ENCODE peak calls at places on chromosome 6, in ten cellular contexts. One of them, this sample, is unnamed.
A peak's percentile ranks its signal among the peaks of the same experiment; 100 is the strongest.

GRCh38 chr6:44021628-44022295 is 105.5 kb downstream of the MRPL14 start:
- DNase-seq in upper lobe of right lung: peak; percentile 28
- DNase-seq in NCI-H2107: no peak
- DNase-seq in Caco-2: no peak
- DNase-seq in T-helper 1 cell: no peak
- DNase-seq in substantia nigra: no peak
- DNase-seq in cardiac fibroblast: no peak
- DNase-seq in uterus: peak; percentile 35
- DNase-seq in T-helper 2 cell: no peak
- DNase-seq in M059J: no peak
- DNase-seq in this sample: no peak

GRCh38 chr6:56091159-56091869 is 156.1 kb downstream of the COL21A1 start:
- DNase-seq in upper lobe of right lung: no peak
- DNase-seq in NCI-H2107: no peak
- DNase-seq in Caco-2: no peak
- DNase-seq in T-helper 1 cell: no peak
- DNase-seq in substantia nigra: no peak
- DNase-seq in cardiac fibroblast: peak; percentile 92
- DNase-seq in uterus: no peak
- DNase-seq in T-helper 2 cell: no peak
- DNase-seq in M059J: peak; percentile 93
- DNase-seq in this sample: peak; percentile 13

GRCh38 chr6:69069881-69070280 is 434.8 kb downstream of the ADGRB3 start:
- DNase-seq in upper lobe of right lung: no peak
- DNase-seq in NCI-H2107: no peak
- DNase-seq in Caco-2: no peak
- DNase-seq in T-helper 1 cell: no peak
- DNase-seq in substantia nigra: no peak
- DNase-seq in cardiac fibroblast: peak; percentile 29
- DNase-seq in uterus: no peak
- DNase-seq in T-helper 2 cell: no peak
- DNase-seq in M059J: peak; percentile 55
- DNase-seq in this sample: no peak

GRCh38 chr6:101083533-101084172 is 202.5 kb upstream of the ASCC3 start:
- DNase-seq in upper lobe of right lung: no peak
- DNase-seq in NCI-H2107: no peak
- DNase-seq in Caco-2: no peak
- DNase-seq in T-helper 1 cell: no peak
- DNase-seq in substantia nigra: no peak
- DNase-seq in cardiac fibroblast: peak; percentile 95
- DNase-seq in uterus: no peak
- DNase-seq in T-helper 2 cell: peak; percentile 4
- DNase-seq in M059J: peak; percentile 90
- DNase-seq in this sample: no peak

GRCh38 chr6:121657972-121658371 is 222.5 kb downstream of the GJA1 start:
- DNase-seq in upper lobe of right lung: no peak
- DNase-seq in NCI-H2107: no peak
- DNase-seq in Caco-2: no peak
- DNase-seq in T-helper 1 cell: no peak
- DNase-seq in substantia nigra: no peak
- DNase-seq in cardiac fibroblast: no peak
- DNase-seq in uterus: no peak
- DNase-seq in T-helper 2 cell: no peak
- DNase-seq in M059J: no peak
- DNase-seq in this sample: no peak

GRCh38 chr6:168292911-168293310 is 26.7 kb downstream of the DACT2 start:
- DNase-seq in upper lobe of right lung: no peak
- DNase-seq in NCI-H2107: no peak
- DNase-seq in Caco-2: no peak
- DNase-seq in T-helper 1 cell: no peak
- DNase-seq in substantia nigra: no peak
- DNase-seq in cardiac fibroblast: no peak
- DNase-seq in uterus: no peak
- DNase-seq in T-helper 2 cell: no peak
- DNase-seq in M059J: no peak
- DNase-seq in this sample: no peak

GRCh38 chr6:143744593-143745151 is 66.9 kb downstream of the PHACTR2 start:
- DNase-seq in upper lobe of right lung: no peak
- DNase-seq in NCI-H2107: no peak
- DNase-seq in Caco-2: no peak
- DNase-seq in T-helper 1 cell: no peak
- DNase-seq in substantia nigra: no peak
- DNase-seq in cardiac fibroblast: peak; percentile 11
- DNase-seq in uterus: no peak
- DNase-seq in T-helper 2 cell: no peak
- DNase-seq in M059J: peak; percentile 45
- DNase-seq in this sample: no peak

GRCh38 chr6:16723833-16724232 is 37.4 kb downstream of the ATXN1 start:
- DNase-seq in upper lobe of right lung: no peak
- DNase-seq in NCI-H2107: no peak
- DNase-seq in Caco-2: no peak
- DNase-seq in T-helper 1 cell: no peak
- DNase-seq in substantia nigra: no peak
- DNase-seq in cardiac fibroblast: peak; percentile 96
- DNase-seq in uterus: no peak
- DNase-seq in T-helper 2 cell: no peak
- DNase-seq in M059J: peak; percentile 99
- DNase-seq in this sample: no peak

GRCh38 chr6:159692303-159693127 is 526 bp downstream of the SOD2 start:
- DNase-seq in upper lobe of right lung: peak; percentile 83
- DNase-seq in NCI-H2107: peak; percentile 40
- DNase-seq in Caco-2: peak; percentile 49
- DNase-seq in T-helper 1 cell: peak; percentile 45
- DNase-seq in substantia nigra: no peak
- DNase-seq in cardiac fibroblast: peak; percentile 49
- DNase-seq in uterus: peak; percentile 44
- DNase-seq in T-helper 2 cell: peak; percentile 84
- DNase-seq in M059J: peak; percentile 62
- DNase-seq in this sample: no peak

GRCh38 chr6:151004415-151005024 is 139.0 kb downstream of the MTHFD1L start:
- DNase-seq in upper lobe of right lung: no peak
- DNase-seq in NCI-H2107: no peak
- DNase-seq in Caco-2: no peak
- DNase-seq in T-helper 1 cell: no peak
- DNase-seq in substantia nigra: no peak
- DNase-seq in cardiac fibroblast: peak; percentile 96
- DNase-seq in uterus: no peak
- DNase-seq in T-helper 2 cell: peak; percentile 83
- DNase-seq in M059J: peak; percentile 79
- DNase-seq in this sample: no peak

GRCh38 chr6:132811276-132811675 is 3.1 kb upstream of the RPS12 start:
- DNase-seq in upper lobe of right lung: no peak
- DNase-seq in NCI-H2107: no peak
- DNase-seq in Caco-2: no peak
- DNase-seq in T-helper 1 cell: no peak
- DNase-seq in substantia nigra: no peak
- DNase-seq in cardiac fibroblast: peak; percentile 72
- DNase-seq in uterus: no peak
- DNase-seq in T-helper 2 cell: no peak
- DNase-seq in M059J: peak; percentile 65
- DNase-seq in this sample: no peak

GRCh38 chr6:89436226-89436625 is 3.3 kb downstream of the ANKRD6 start:
- DNase-seq in upper lobe of right lung: no peak
- DNase-seq in NCI-H2107: peak; percentile 18
- DNase-seq in Caco-2: no peak
- DNase-seq in T-helper 1 cell: no peak
- DNase-seq in substantia nigra: no peak
- DNase-seq in cardiac fibroblast: no peak
- DNase-seq in uterus: no peak
- DNase-seq in T-helper 2 cell: no peak
- DNase-seq in M059J: no peak
- DNase-seq in this sample: no peak

GRCh38 chr6:30490031-30490876 is 945 bp downstream of the HLA-E start:
- DNase-seq in upper lobe of right lung: peak; percentile 89
- DNase-seq in NCI-H2107: no peak
- DNase-seq in Caco-2: no peak
- DNase-seq in T-helper 1 cell: peak; percentile 80
- DNase-seq in substantia nigra: no peak
- DNase-seq in cardiac fibroblast: peak; percentile 63
- DNase-seq in uterus: peak; percentile 66
- DNase-seq in T-helper 2 cell: peak; percentile 88
- DNase-seq in M059J: peak; percentile 50
- DNase-seq in this sample: peak; percentile 64

This sample was measured in HuH-7.